ENCODE peak calls at places on chromosomes 16 and 17, in four cellular contexts. Q is ovary, W is HCT116, U is transverse colon. L is an unnamed sample.
A peak's percentile ranks its signal among the peaks of the same experiment; 100 is the strongest.

GRCh38 chr17:82613283-82614094 is 34.8 kb downstream of the WDR45B start:
- DNase-seq in Q (no peak), W (no peak), U (no peak), L (peak; percentile 15)

GRCh38 chr16:65309294-65309850 is 187.5 kb upstream of the CDH11 start:
- DNase-seq in U (no peak), W (no peak), Q (no peak), L (no peak)

GRCh38 chr17:58380207-58381123 is 28.5 kb upstream of the SUPT4H1 start:
- DNase-seq in W (no peak), Q (no peak), U (no peak), L (no peak)

GRCh38 chr16:2980227-2981176 is at the start of gene PKMYT1:
- DNase-seq in Q (peak; percentile 90), W (peak; percentile 56), U (peak; percentile 94), L (peak; percentile 91)

GRCh38 chr17:39246274-39246673 is 20.5 kb upstream of the STAC2 start:
- DNase-seq in Q (no peak), U (no peak), W (no peak), L (no peak)

GRCh38 chr17:2101448-2102257 is 46.8 kb downstream of the HIC1 start:
- DNase-seq in U (peak; percentile 94), Q (no peak), W (peak; percentile 73), L (peak; percentile 97)

GRCh38 chr16:12313902-12314621 is 337.5 kb downstream of the SNX29 start:
- DNase-seq in Q (no peak), U (no peak), W (no peak), L (no peak)

GRCh38 chr17:34378664-34379101 is 15.7 kb upstream of the CCL1 start:
- DNase-seq in U (peak; percentile 28), Q (no peak), W (no peak), L (no peak)

GRCh38 chr17:67718325-67718941 is 697 bp downstream of the NOL11 start:
- DNase-seq in W (no peak), U (peak; percentile 15), Q (no peak), L (no peak)

GRCh38 chr17:9402590-9403199 is 172.9 kb downstream of the STX8 start:
- DNase-seq in W (peak; percentile 16), Q (no peak), U (peak; percentile 25), L (no peak)

GRCh38 chr17:48100160-48100559 is 1.1 kb downstream of the CBX1 start:
- DNase-seq in Q (no peak), W (no peak), U (no peak), L (no peak)

GRCh38 chr17:48103379-48103715 is 2.1 kb upstream of the CBX1 start:
- DNase-seq in W (no peak), U (no peak), Q (no peak), L (no peak)

GRCh38 chr17:48102700-48103378 is 1.6 kb upstream of the CBX1 start:
- DNase-seq in U (no peak), Q (no peak), W (no peak), L (no peak)

GRCh38 chr17:48100591-48101011 is 677 bp downstream of the CBX1 start:
- DNase-seq in U (peak; percentile 54), Q (no peak), W (peak; percentile 68), L (peak; percentile 78)

GRCh38 chr17:48101012-48101720 is at the start of gene CBX1:
- DNase-seq in U (peak; percentile 94), W (peak; percentile 94), Q (peak; percentile 91), L (peak; percentile 92)
- TF ChIP-seq POLR2A in U (peak; percentile 42), W (peak; percentile 67), Q (peak; percentile 55), L (peak; percentile 13)

GRCh38 chr16:50024684-50025543 is at the start of gene CNEP1R1:
- DNase-seq in Q (peak; percentile 91), W (peak; percentile 96), U (peak; percentile 96), L (peak; percentile 94)
- TF ChIP-seq POLR2A in Q (no peak), W (peak; percentile 52), U (peak; percentile 76), L (no peak)

GRCh38 chr17:3635474-3636153 is 436 bp downstream of the SHPK start:
- DNase-seq in Q (no peak), W (no peak), U (peak; percentile 61), L (peak; percentile 9)

GRCh38 chr17:3641014-3641413 is 4.5 kb downstream of the CTNS start:
- DNase-seq in U (no peak), Q (no peak), W (no peak), L (no peak)

GRCh38 chr17:3636908-3637373 is 381 bp downstream of the CTNS start:
- DNase-seq in W (no peak), Q (no peak), U (no peak), L (no peak)

GRCh38 chr17:3639981-3640596 is 3.5 kb downstream of the CTNS start:
- DNase-seq in U (no peak), Q (no peak), W (no peak), L (no peak)

DNA sequence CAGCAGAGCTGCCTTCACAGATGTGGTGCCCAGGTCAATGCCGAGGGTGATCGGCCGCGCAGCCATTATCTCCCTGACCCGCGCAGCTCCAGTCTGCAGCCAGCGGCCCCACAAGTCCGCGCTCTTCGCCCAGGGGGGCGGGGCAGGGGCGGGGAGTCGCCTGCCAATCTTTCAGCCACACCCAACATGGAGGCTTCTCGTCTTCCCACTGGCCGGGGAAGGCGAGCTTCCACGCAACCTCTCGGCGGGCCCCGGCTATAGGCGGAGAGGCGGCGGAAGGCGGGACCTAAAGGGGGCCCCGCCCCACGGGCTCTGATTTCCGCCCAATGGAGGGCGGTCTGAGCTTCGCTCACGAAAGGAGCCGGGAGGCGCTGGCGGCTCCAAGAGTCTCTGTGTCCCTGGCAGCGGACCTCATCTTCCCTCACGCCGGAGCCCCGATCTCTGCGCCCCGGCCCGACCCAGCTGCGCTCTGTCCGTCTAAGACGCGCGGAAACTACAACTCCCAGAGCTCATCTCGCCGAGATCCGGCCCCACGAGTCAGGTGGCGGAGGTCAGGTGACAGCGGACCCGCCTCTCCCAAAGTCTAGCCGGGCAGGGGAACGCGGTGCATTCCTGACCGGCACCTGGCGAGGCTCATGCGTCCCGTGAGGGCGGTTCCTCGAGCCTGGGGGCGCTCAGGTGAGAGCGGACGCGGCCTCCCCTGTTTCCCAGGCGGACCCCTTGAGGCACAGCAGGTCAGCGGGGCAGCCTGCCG is at the start of the genes CTNS and SHPK:
- DNase-seq in Q (peak; percentile 96), W (peak; percentile 90), U (peak; percentile 97), L (peak; percentile 97)
- TF ChIP-seq POLR2A in Q (peak; percentile 47), W (peak; percentile 59), U (peak; percentile 77), L (peak; percentile 75)

GRCh38 chr16:83977056-83977815 is 9.2 kb downstream of the NECAB2 start:
- DNase-seq in W (no peak), U (no peak), Q (no peak), L (no peak)

GRCh38 chr16:83980794-83981193 is 12.8 kb downstream of the NECAB2 start:
- DNase-seq in Q (no peak), W (no peak), U (no peak), L (no peak)

GRCh38 chr16:83978401-83978904 is 10.4 kb downstream of the NECAB2 start:
- DNase-seq in Q (no peak), W (no peak), U (no peak), L (no peak)

GRCh38 chr16:83981799-83982198 is 13.8 kb downstream of the NECAB2 start:
- DNase-seq in U (no peak), Q (no peak), W (no peak), L (no peak)

GRCh38 chr16:83979456-83979855 is 11.4 kb downstream of the NECAB2 start:
- DNase-seq in W (no peak), Q (no peak), U (no peak), L (no peak)
- TF ChIP-seq POLR2A in W (no peak), Q (no peak), U (no peak), L (no peak)

DNA sequence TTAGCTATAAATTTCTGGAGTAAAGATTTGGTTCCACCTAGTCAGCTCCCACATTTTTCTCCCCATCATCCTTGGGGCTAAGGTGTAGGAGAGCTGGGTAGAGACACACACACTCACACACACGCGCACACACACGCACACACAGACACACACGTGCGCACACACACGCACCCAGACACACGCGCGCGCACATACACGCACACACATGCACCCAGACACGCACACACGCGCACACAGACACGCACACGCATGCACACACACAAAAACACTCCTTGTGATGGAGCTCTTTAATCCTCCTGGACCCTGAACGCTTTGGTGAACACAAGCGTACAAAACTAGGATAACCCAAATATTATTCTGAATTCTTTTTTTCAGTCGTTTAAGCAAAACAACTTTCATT is 253.6 kb downstream of the C16orf95 start:
- DNase-seq in Q (no peak), U (no peak), W (no peak), L (no peak)
- TF ChIP-seq POLR2A in Q (no peak), U (no peak), W (no peak), L (no peak)

DNA sequence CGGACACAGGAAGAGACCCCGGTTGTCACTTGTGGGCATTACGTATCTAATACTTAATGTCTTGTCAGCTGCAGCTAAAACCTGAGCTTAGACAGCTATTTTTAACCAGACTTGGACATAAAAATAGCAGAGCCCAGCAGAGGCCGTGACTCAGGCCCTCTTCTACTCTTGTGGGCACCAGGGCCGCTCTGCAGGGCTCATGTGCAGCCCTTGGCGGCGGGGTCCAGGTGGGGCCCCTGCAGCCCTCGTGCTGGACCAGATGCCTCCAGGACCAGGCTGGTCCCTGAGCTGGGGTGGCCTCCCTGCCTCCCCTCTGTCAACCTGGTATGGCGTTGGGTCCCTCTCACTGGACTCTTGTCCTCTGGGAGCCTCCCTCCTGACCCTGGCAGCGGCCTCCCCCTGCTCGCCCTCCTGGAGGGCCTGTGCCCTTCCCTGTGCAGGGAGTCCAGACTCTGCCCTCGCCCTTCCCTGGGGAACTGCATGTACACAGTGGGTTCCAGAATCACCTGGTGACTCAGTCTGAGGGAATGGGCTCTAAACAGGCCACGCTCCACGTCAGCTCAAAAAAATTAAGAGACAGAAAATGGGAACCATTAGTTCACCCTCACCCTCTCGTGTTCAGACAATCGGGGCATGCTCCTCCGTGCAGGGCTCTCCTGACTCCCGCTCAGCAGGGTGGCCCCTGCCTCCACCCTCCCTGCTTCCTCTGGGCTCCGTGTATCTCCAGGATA is 9.7 kb downstream of the CDK5R1 start:
- DNase-seq in W (no peak), U (no peak), Q (no peak), L (no peak)
- TF ChIP-seq POLR2A in W (no peak), U (no peak), Q (no peak), L (no peak)

GRCh38 chr17:27345141-27345904 is 51.4 kb downstream of the WSB1 start:
- DNase-seq in Q (no peak), W (no peak), U (no peak), L (peak; percentile 45)
- TF ChIP-seq POLR2A in Q (no peak), W (no peak), U (no peak), L (no peak)

DNA sequence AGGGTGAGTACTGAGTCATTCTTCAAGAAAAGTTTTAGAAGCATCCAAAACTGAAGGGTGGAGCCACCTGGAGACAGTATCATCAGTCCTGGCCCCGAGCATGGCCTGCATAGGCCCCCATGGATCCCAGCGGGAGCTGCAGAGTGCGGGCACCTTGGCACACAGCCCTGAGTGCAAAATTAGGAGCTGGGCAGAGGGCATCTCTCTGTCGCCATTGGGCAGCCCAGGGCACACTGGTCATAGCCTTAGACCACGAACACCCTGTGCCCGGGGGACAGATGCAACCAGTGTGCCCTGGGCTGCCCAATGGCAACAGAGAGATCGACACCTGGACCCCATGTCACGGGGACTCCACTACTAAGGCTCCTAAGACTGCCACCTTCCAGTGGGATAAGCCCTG is 14.6 kb downstream of the MAPT start:
- DNase-seq in U (no peak), Q (no peak), W (no peak), L (no peak)
- TF ChIP-seq POLR2A in U (no peak), Q (no peak), W (no peak), L (no peak)

L was measured in thyroid gland.